ENCODE peak calls at places on chromosome 5, in seven cellular contexts. One of them, this sample, is unnamed.

GRCh38 chr5:80659111-80659510 is 4.3 kb upstream of the DHFR start:
- DNase-seq in C1 segment of cervical spinal cord: no peak
- DNase-seq in activated CD8-positive, alpha-beta T cell treated with anti-CD3 and anti-CD28 coated beads for 36 hours: no peak
- DNase-seq in memory B cell: no peak
- DNase-seq in NAMALWA: no peak
- DNase-seq in HTR-8/SVneo: no peak
- DNase-seq in mesothelial cell of epicardium: no peak
- DNase-seq in this sample: no peak

GRCh38 chr5:136836093-136836492 is 470.7 kb upstream of the TRPC7 start:
- DNase-seq in C1 segment of cervical spinal cord: no peak
- DNase-seq in activated CD8-positive, alpha-beta T cell treated with anti-CD3 and anti-CD28 coated beads for 36 hours: no peak
- DNase-seq in memory B cell: no peak
- DNase-seq in NAMALWA: no peak
- DNase-seq in HTR-8/SVneo: no peak
- DNase-seq in mesothelial cell of epicardium: no peak
- DNase-seq in this sample: no peak

GRCh38 chr5:56829137-56829536 is 13.8 kb downstream of the MAP3K1 start:
- DNase-seq in C1 segment of cervical spinal cord: peak
- DNase-seq in activated CD8-positive, alpha-beta T cell treated with anti-CD3 and anti-CD28 coated beads for 36 hours: peak
- DNase-seq in memory B cell: no peak
- DNase-seq in NAMALWA: no peak
- DNase-seq in HTR-8/SVneo: no peak
- DNase-seq in mesothelial cell of epicardium: no peak
- DNase-seq in this sample: peak

GRCh38 chr5:142976861-142977260 is 206.7 kb downstream of the ARHGAP26 start:
- DNase-seq in C1 segment of cervical spinal cord: no peak
- DNase-seq in activated CD8-positive, alpha-beta T cell treated with anti-CD3 and anti-CD28 coated beads for 36 hours: no peak
- DNase-seq in memory B cell: no peak
- DNase-seq in NAMALWA: no peak
- DNase-seq in HTR-8/SVneo: peak
- DNase-seq in mesothelial cell of epicardium: no peak
- DNase-seq in this sample: no peak

GRCh38 chr5:178398856-178399722 is 166.5 kb upstream of the PHYKPL start:
- DNase-seq in C1 segment of cervical spinal cord: no peak
- DNase-seq in activated CD8-positive, alpha-beta T cell treated with anti-CD3 and anti-CD28 coated beads for 36 hours: no peak
- DNase-seq in memory B cell: no peak
- DNase-seq in NAMALWA: no peak
- DNase-seq in HTR-8/SVneo: no peak
- DNase-seq in mesothelial cell of epicardium: no peak
- DNase-seq in this sample: no peak

GRCh38 chr5:155222393-155222792 is 208.8 kb downstream of the KIF4B start:
- DNase-seq in C1 segment of cervical spinal cord: no peak
- DNase-seq in activated CD8-positive, alpha-beta T cell treated with anti-CD3 and anti-CD28 coated beads for 36 hours: no peak
- DNase-seq in memory B cell: no peak
- DNase-seq in NAMALWA: no peak
- DNase-seq in HTR-8/SVneo: no peak
- DNase-seq in mesothelial cell of epicardium: no peak
- DNase-seq in this sample: no peak

GRCh38 chr5:10610058-10610457 is 46.2 kb downstream of the ANKRD33B start:
- DNase-seq in C1 segment of cervical spinal cord: no peak
- DNase-seq in activated CD8-positive, alpha-beta T cell treated with anti-CD3 and anti-CD28 coated beads for 36 hours: no peak
- DNase-seq in memory B cell: no peak
- DNase-seq in NAMALWA: no peak
- DNase-seq in HTR-8/SVneo: no peak
- DNase-seq in mesothelial cell of epicardium: no peak
- DNase-seq in this sample: no peak

GRCh38 chr5:140595538-140595937 is 30.9 kb downstream of the SLC35A4 start:
- DNase-seq in C1 segment of cervical spinal cord: no peak
- DNase-seq in activated CD8-positive, alpha-beta T cell treated with anti-CD3 and anti-CD28 coated beads for 36 hours: no peak
- DNase-seq in memory B cell: no peak
- DNase-seq in NAMALWA: no peak
- DNase-seq in HTR-8/SVneo: no peak
- DNase-seq in mesothelial cell of epicardium: no peak
- DNase-seq in this sample: no peak

GRCh38 chr5:167716376-167716775 is 575.1 kb upstream of the WWC1 start:
- DNase-seq in C1 segment of cervical spinal cord: no peak
- DNase-seq in activated CD8-positive, alpha-beta T cell treated with anti-CD3 and anti-CD28 coated beads for 36 hours: no peak
- DNase-seq in memory B cell: no peak
- DNase-seq in NAMALWA: no peak
- DNase-seq in HTR-8/SVneo: no peak
- DNase-seq in mesothelial cell of epicardium: no peak
- DNase-seq in this sample: no peak

GRCh38 chr5:142545653-142546322 is 140.1 kb downstream of the FGF1 start:
- DNase-seq in C1 segment of cervical spinal cord: no peak
- DNase-seq in activated CD8-positive, alpha-beta T cell treated with anti-CD3 and anti-CD28 coated beads for 36 hours: no peak
- DNase-seq in memory B cell: no peak
- DNase-seq in NAMALWA: no peak
- DNase-seq in HTR-8/SVneo: no peak
- DNase-seq in mesothelial cell of epicardium: no peak
- DNase-seq in this sample: no peak

GRCh38 chr5:178425621-178426068 is 164.5 kb downstream of the COL23A1 start:
- DNase-seq in C1 segment of cervical spinal cord: no peak
- DNase-seq in activated CD8-positive, alpha-beta T cell treated with anti-CD3 and anti-CD28 coated beads for 36 hours: no peak
- DNase-seq in memory B cell: no peak
- DNase-seq in NAMALWA: no peak
- DNase-seq in HTR-8/SVneo: no peak
- DNase-seq in mesothelial cell of epicardium: no peak
- DNase-seq in this sample: no peak

GRCh38 chr5:58925627-58926545 is 343.0 kb downstream of the RAB3C start:
- DNase-seq in C1 segment of cervical spinal cord: peak
- DNase-seq in activated CD8-positive, alpha-beta T cell treated with anti-CD3 and anti-CD28 coated beads for 36 hours: no peak
- DNase-seq in memory B cell: no peak
- DNase-seq in NAMALWA: no peak
- DNase-seq in HTR-8/SVneo: no peak
- DNase-seq in mesothelial cell of epicardium: no peak
- DNase-seq in this sample: no peak

GRCh38 chr5:178387061-178387855 is 154.7 kb upstream of the PHYKPL start:
- DNase-seq in C1 segment of cervical spinal cord: no peak
- DNase-seq in activated CD8-positive, alpha-beta T cell treated with anti-CD3 and anti-CD28 coated beads for 36 hours: no peak
- DNase-seq in memory B cell: no peak
- DNase-seq in NAMALWA: no peak
- DNase-seq in HTR-8/SVneo: no peak
- DNase-seq in mesothelial cell of epicardium: no peak
- DNase-seq in this sample: no peak

GRCh38 chr5:16787278-16787677 is 148.8 kb downstream of the MYO10 start:
- DNase-seq in C1 segment of cervical spinal cord: no peak
- DNase-seq in activated CD8-positive, alpha-beta T cell treated with anti-CD3 and anti-CD28 coated beads for 36 hours: no peak
- DNase-seq in memory B cell: no peak
- DNase-seq in NAMALWA: no peak
- DNase-seq in HTR-8/SVneo: no peak
- DNase-seq in mesothelial cell of epicardium: no peak
- DNase-seq in this sample: no peak

GRCh38 chr5:91025956-91026355 is 357.2 kb downstream of the ARRDC3 start:
- DNase-seq in C1 segment of cervical spinal cord: no peak
- DNase-seq in activated CD8-positive, alpha-beta T cell treated with anti-CD3 and anti-CD28 coated beads for 36 hours: no peak
- DNase-seq in memory B cell: no peak
- DNase-seq in NAMALWA: no peak
- DNase-seq in HTR-8/SVneo: no peak
- DNase-seq in mesothelial cell of epicardium: no peak
- DNase-seq in this sample: no peak

GRCh38 chr5:127492854-127493738 is 24.3 kb upstream of the PRRC1 start:
- DNase-seq in C1 segment of cervical spinal cord: no peak
- DNase-seq in activated CD8-positive, alpha-beta T cell treated with anti-CD3 and anti-CD28 coated beads for 36 hours: no peak
- DNase-seq in memory B cell: no peak
- DNase-seq in NAMALWA: peak
- DNase-seq in HTR-8/SVneo: peak
- DNase-seq in mesothelial cell of epicardium: no peak
- DNase-seq in this sample: peak

GRCh38 chr5:127529904-127530682 is 12.7 kb downstream of the PRRC1 start:
- DNase-seq in C1 segment of cervical spinal cord: no peak
- DNase-seq in activated CD8-positive, alpha-beta T cell treated with anti-CD3 and anti-CD28 coated beads for 36 hours: no peak
- DNase-seq in memory B cell: no peak
- DNase-seq in NAMALWA: no peak
- DNase-seq in HTR-8/SVneo: no peak
- DNase-seq in mesothelial cell of epicardium: no peak
- DNase-seq in this sample: no peak

GRCh38 chr5:161546463-161547301 is at the start of gene GABRB2:
- DNase-seq in C1 segment of cervical spinal cord: peak
- DNase-seq in activated CD8-positive, alpha-beta T cell treated with anti-CD3 and anti-CD28 coated beads for 36 hours: peak
- DNase-seq in memory B cell: no peak
- DNase-seq in NAMALWA: no peak
- DNase-seq in HTR-8/SVneo: no peak
- DNase-seq in mesothelial cell of epicardium: peak
- DNase-seq in this sample: peak

GRCh38 chr5:53406630-53407316 is 73.7 kb upstream of the FST start:
- DNase-seq in C1 segment of cervical spinal cord: no peak
- DNase-seq in activated CD8-positive, alpha-beta T cell treated with anti-CD3 and anti-CD28 coated beads for 36 hours: no peak
- DNase-seq in memory B cell: no peak
- DNase-seq in NAMALWA: no peak
- DNase-seq in HTR-8/SVneo: peak
- DNase-seq in mesothelial cell of epicardium: no peak
- DNase-seq in this sample: no peak

GRCh38 chr5:10709409-10709808 is 51.6 kb downstream of the DAP start:
- DNase-seq in C1 segment of cervical spinal cord: no peak
- DNase-seq in activated CD8-positive, alpha-beta T cell treated with anti-CD3 and anti-CD28 coated beads for 36 hours: no peak
- DNase-seq in memory B cell: no peak
- DNase-seq in NAMALWA: no peak
- DNase-seq in HTR-8/SVneo: no peak
- DNase-seq in mesothelial cell of epicardium: no peak
- DNase-seq in this sample: no peak

GRCh38 chr5:147509041-147509709 is 693 bp downstream of the DPYSL3 start:
- DNase-seq in C1 segment of cervical spinal cord: peak
- DNase-seq in activated CD8-positive, alpha-beta T cell treated with anti-CD3 and anti-CD28 coated beads for 36 hours: no peak
- DNase-seq in memory B cell: no peak
- DNase-seq in NAMALWA: no peak
- DNase-seq in HTR-8/SVneo: no peak
- DNase-seq in mesothelial cell of epicardium: peak
- DNase-seq in this sample: no peak

GRCh38 chr5:8491254-8491653 is 622.3 kb downstream of the MTRR start:
- DNase-seq in C1 segment of cervical spinal cord: no peak
- DNase-seq in activated CD8-positive, alpha-beta T cell treated with anti-CD3 and anti-CD28 coated beads for 36 hours: no peak
- DNase-seq in memory B cell: no peak
- DNase-seq in NAMALWA: no peak
- DNase-seq in HTR-8/SVneo: no peak
- DNase-seq in mesothelial cell of epicardium: no peak
- DNase-seq in this sample: no peak

GRCh38 chr5:9930156-9930555 is 300.0 kb upstream of the TAS2R1 start:
- DNase-seq in C1 segment of cervical spinal cord: no peak
- DNase-seq in activated CD8-positive, alpha-beta T cell treated with anti-CD3 and anti-CD28 coated beads for 36 hours: no peak
- DNase-seq in memory B cell: no peak
- DNase-seq in NAMALWA: no peak
- DNase-seq in HTR-8/SVneo: no peak
- DNase-seq in mesothelial cell of epicardium: no peak
- DNase-seq in this sample: no peak

GRCh38 chr5:169567079-169567478 is 16.5 kb upstream of the SPDL1 start:
- DNase-seq in C1 segment of cervical spinal cord: no peak
- DNase-seq in activated CD8-positive, alpha-beta T cell treated with anti-CD3 and anti-CD28 coated beads for 36 hours: peak
- DNase-seq in memory B cell: no peak
- DNase-seq in NAMALWA: no peak
- DNase-seq in HTR-8/SVneo: no peak
- DNase-seq in mesothelial cell of epicardium: no peak
- DNase-seq in this sample: peak

GRCh38 chr5:79133121-79133656 is 21.6 kb downstream of the BHMT start:
- DNase-seq in C1 segment of cervical spinal cord: no peak
- DNase-seq in activated CD8-positive, alpha-beta T cell treated with anti-CD3 and anti-CD28 coated beads for 36 hours: no peak
- DNase-seq in memory B cell: no peak
- DNase-seq in NAMALWA: peak
- DNase-seq in HTR-8/SVneo: no peak
- DNase-seq in mesothelial cell of epicardium: no peak
- DNase-seq in this sample: peak

GRCh38 chr5:85484982-85485574 is 1100.4 kb upstream of the EDIL3 start:
- DNase-seq in C1 segment of cervical spinal cord: no peak
- DNase-seq in activated CD8-positive, alpha-beta T cell treated with anti-CD3 and anti-CD28 coated beads for 36 hours: no peak
- DNase-seq in memory B cell: no peak
- DNase-seq in NAMALWA: no peak
- DNase-seq in HTR-8/SVneo: no peak
- DNase-seq in mesothelial cell of epicardium: no peak
- DNase-seq in this sample: no peak

GRCh38 chr5:9851458-9851857 is 221.3 kb upstream of the TAS2R1 start:
- DNase-seq in C1 segment of cervical spinal cord: no peak
- DNase-seq in activated CD8-positive, alpha-beta T cell treated with anti-CD3 and anti-CD28 coated beads for 36 hours: no peak
- DNase-seq in memory B cell: no peak
- DNase-seq in NAMALWA: no peak
- DNase-seq in HTR-8/SVneo: peak
- DNase-seq in mesothelial cell of epicardium: no peak
- DNase-seq in this sample: no peak

GRCh38 chr5:180803181-180804128 is 849 bp upstream of the MGAT1 start:
- DNase-seq in C1 segment of cervical spinal cord: peak
- DNase-seq in activated CD8-positive, alpha-beta T cell treated with anti-CD3 and anti-CD28 coated beads for 36 hours: peak
- DNase-seq in memory B cell: peak
- DNase-seq in NAMALWA: peak
- DNase-seq in HTR-8/SVneo: no peak
- DNase-seq in mesothelial cell of epicardium: no peak
- DNase-seq in this sample: peak

GRCh38 chr5:68129364-68129763 is 86.2 kb upstream of the PIK3R1 start:
- DNase-seq in C1 segment of cervical spinal cord: no peak
- DNase-seq in activated CD8-positive, alpha-beta T cell treated with anti-CD3 and anti-CD28 coated beads for 36 hours: no peak
- DNase-seq in memory B cell: no peak
- DNase-seq in NAMALWA: no peak
- DNase-seq in HTR-8/SVneo: no peak
- DNase-seq in mesothelial cell of epicardium: no peak
- DNase-seq in this sample: no peak

GRCh38 chr5:151202381-151203139 is 21.3 kb downstream of the CCDC69 start:
- DNase-seq in C1 segment of cervical spinal cord: no peak
- DNase-seq in activated CD8-positive, alpha-beta T cell treated with anti-CD3 and anti-CD28 coated beads for 36 hours: peak
- DNase-seq in memory B cell: no peak
- DNase-seq in NAMALWA: no peak
- DNase-seq in HTR-8/SVneo: no peak
- DNase-seq in mesothelial cell of epicardium: no peak
- DNase-seq in this sample: no peak

GRCh38 chr5:407801-408268 is 35.1 kb upstream of the EXOC3 start:
- DNase-seq in C1 segment of cervical spinal cord: no peak
- DNase-seq in activated CD8-positive, alpha-beta T cell treated with anti-CD3 and anti-CD28 coated beads for 36 hours: no peak
- DNase-seq in memory B cell: no peak
- DNase-seq in NAMALWA: no peak
- DNase-seq in HTR-8/SVneo: no peak
- DNase-seq in mesothelial cell of epicardium: no peak
- DNase-seq in this sample: no peak

GRCh38 chr5:167413503-167413902 is 877.9 kb upstream of the WWC1 start:
- DNase-seq in C1 segment of cervical spinal cord: no peak
- DNase-seq in activated CD8-positive, alpha-beta T cell treated with anti-CD3 and anti-CD28 coated beads for 36 hours: no peak
- DNase-seq in memory B cell: no peak
- DNase-seq in NAMALWA: no peak
- DNase-seq in HTR-8/SVneo: no peak
- DNase-seq in mesothelial cell of epicardium: no peak
- DNase-seq in this sample: no peak